ENCODE peak calls at places on chromosomes 7 and 10, in five cellular contexts. T, G, Y, E and N are unnamed samples.

GRCh38 chr10:101001225-101002035 is 1.8 kb downstream of the LZTS2 start:
- DNase-seq in T (peak), G (peak), Y (peak), E (peak), N (peak)

GRCh38 chr10:43878386-43878785 is 229.7 kb upstream of the ZNF32 start:
- DNase-seq in T (no peak), G (peak), Y (peak), E (no peak), N (no peak)

GRCh38 chr7:110001254-110001938 is 1089.5 kb upstream of the LRRN3 start:
- DNase-seq in T (no peak), G (no peak), Y (no peak), E (no peak), N (no peak)

GRCh38 chr7:155206286-155207020 is 91.2 kb upstream of the INSIG1 start:
- DNase-seq in T (peak), G (peak), Y (peak), E (peak), N (no peak)

GRCh38 chr7:121120921-121121320 is 132.4 kb downstream of the CPED1 start:
- DNase-seq in T (no peak), G (no peak), Y (no peak), E (no peak), N (no peak)

GRCh38 chr10:125878957-125879835 is 1.9 kb downstream of the DHX32 start:
- DNase-seq in T (no peak), G (no peak), Y (peak), E (peak), N (no peak)

GRCh38 chr10:104880655-104881222 is 239.6 kb downstream of the SORCS3 start:
- DNase-seq in T (no peak), G (no peak), Y (no peak), E (no peak), N (no peak)

GRCh38 chr7:2966466-2967078 is 77.1 kb downstream of the CARD11 start:
- DNase-seq in T (peak), G (no peak), Y (no peak), E (no peak), N (no peak)

GRCh38 chr10:98673156-98673765 is 226.5 kb upstream of the HPS1 start:
- DNase-seq in T (no peak), G (no peak), Y (no peak), E (no peak), N (no peak)

GRCh38 chr7:24038993-24039392 is 245.0 kb upstream of the NPY start:
- DNase-seq in T (no peak), G (no peak), Y (no peak), E (no peak), N (no peak)

GRCh38 chr10:89217057-89217990 is 10.2 kb upstream of the CH25H start:
- DNase-seq in T (peak), G (peak), Y (peak), E (peak), N (peak)

GRCh38 chr10:15540729-15541128 is 169.6 kb upstream of the FAM171A1 start:
- DNase-seq in T (no peak), G (no peak), Y (no peak), E (no peak), N (no peak)

GRCh38 chr7:991017-991728 is 8.2 kb downstream of the CYP2W1 start:
- DNase-seq in T (no peak), G (no peak), Y (no peak), E (no peak), N (no peak)

GRCh38 chr7:55477781-55478374 is 94.4 kb downstream of the VOPP1 start:
- DNase-seq in T (no peak), G (no peak), Y (peak), E (peak), N (no peak)

GRCh38 chr7:29607259-29607658 is 43.6 kb downstream of the PRR15 start:
- DNase-seq in T (no peak), G (no peak), Y (no peak), E (no peak), N (no peak)

GRCh38 chr10:86357041-86357440 is 9.6 kb downstream of the GRID1 start:
- DNase-seq in T (no peak), G (no peak), Y (no peak), E (no peak), N (no peak)

GRCh38 chr7:98879198-98879988 is 1.1 kb downstream of the TRRAP start:
- DNase-seq in T (peak), G (no peak), Y (no peak), E (no peak), N (peak)

GRCh38 chr7:151732834-151733585 is 143.9 kb downstream of the PRKAG2 start:
- DNase-seq in T (no peak), G (no peak), Y (no peak), E (no peak), N (no peak)

GRCh38 chr10:19811517-19811916 is 4.7 kb upstream of the PLXDC2 start:
- DNase-seq in T (no peak), G (no peak), Y (peak), E (peak), N (no peak)
- TF ChIP-seq CTCF in T (no peak), G (peak), Y (peak), E (peak), N (peak)

GRCh38 chr7:6291531-6291930 is 19.1 kb upstream of the CYTH3 start:
- DNase-seq in T (no peak), G (no peak), Y (no peak), E (no peak), N (no peak)

GRCh38 chr7:6284461-6285360 is 12.3 kb upstream of the CYTH3 start:
- DNase-seq in T (no peak), G (no peak), Y (peak), E (no peak), N (no peak)

GRCh38 chr7:6290345-6290744 is 17.9 kb upstream of the CYTH3 start:
- DNase-seq in T (peak), G (no peak), Y (no peak), E (no peak), N (no peak)

GRCh38 chr7:6286486-6286885 is 14.1 kb upstream of the CYTH3 start:
- DNase-seq in T (no peak), G (no peak), Y (no peak), E (no peak), N (no peak)

DNA sequence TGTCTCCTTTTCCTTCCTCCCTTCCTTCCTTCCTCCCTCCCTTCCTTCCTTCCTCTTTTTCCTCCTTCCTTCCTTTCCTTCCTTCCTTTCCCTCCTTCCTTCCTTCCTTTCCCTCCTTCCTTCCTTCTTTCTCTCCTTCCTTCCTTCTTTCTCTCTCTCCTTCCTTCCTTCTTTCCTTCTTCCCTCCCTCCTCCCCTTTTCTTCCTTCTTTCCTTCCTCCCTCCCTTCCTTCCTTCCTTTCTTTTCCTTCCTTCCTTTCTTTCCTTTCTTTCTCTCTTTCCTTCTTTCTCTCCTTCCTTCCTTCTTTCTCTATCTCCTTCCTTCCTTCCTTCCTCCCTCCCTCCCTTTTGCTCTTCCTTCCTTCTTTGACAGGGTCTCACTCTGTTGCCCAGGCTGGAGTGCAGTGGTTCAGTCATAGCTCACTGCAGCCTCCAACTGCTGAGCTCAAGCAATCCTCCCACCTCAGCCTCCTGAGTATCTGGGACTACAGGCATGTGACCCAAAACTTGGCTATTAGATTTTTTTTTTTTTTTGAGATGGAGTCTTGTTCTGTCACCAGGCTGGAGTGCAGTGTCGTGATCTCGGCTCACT is 15.9 kb upstream of the CYTH3 start:
- DNase-seq in T (no peak), G (no peak), Y (no peak), E (no peak), N (no peak)
- TF ChIP-seq CTCF in T (no peak), G (no peak), Y (no peak), E (no peak), N (no peak)

DNA sequence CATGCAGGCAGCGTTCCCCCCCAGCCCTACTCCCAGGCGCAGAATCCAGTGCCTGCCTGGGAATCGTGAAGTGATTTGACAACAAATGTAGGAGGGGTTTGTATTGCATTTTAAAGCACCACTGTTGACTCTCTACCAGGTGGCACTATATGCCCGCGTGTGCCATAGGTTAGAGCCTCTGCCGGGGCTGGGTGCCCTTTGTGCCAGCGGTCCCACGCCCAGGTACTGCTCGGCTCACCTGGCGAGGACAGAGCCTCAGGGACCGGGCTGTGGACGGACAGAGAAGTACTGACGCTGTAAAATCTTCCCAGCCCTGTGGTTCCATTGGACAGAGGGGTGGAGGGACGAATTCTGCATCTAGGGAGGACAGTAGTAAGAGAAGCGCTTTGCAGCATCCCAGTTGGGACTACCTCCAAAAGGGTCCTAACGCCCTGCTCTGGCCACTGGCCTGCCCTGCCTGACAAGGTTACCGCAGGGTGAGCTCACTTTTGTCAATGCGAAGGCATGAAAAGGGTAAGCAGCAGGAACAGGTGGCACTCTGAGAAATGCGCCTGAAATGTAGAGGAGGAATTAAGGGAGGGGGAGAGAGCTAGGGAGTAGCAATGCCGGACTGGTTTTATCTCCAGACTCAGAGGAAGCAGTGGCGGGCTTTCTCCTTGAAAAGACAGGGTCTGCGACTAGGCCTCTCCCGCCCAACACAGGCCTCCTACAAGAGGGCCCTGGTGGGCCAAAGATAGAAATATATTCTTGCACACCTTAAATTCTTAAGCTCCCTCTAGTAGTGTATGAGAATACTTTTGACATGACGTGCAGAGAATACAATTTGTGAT is 858 bp upstream of the CACNA2D1 start:
- DNase-seq in T (no peak), G (no peak), Y (no peak), E (no peak), N (peak)
- TF ChIP-seq CTCF in T (no peak), G (peak), Y (no peak), E (no peak), N (peak)

GRCh38 chr10:71748671-71749191 is 24.6 kb downstream of the VSIR start:
- DNase-seq in T (peak), G (peak), Y (no peak), E (peak), N (no peak)
- TF ChIP-seq CTCF in T (no peak), G (peak), Y (no peak), E (no peak), N (no peak)

GRCh38 chr10:6580279-6581029 is 378 bp upstream of the PRKCQ start:
- DNase-seq in T (peak), G (peak), Y (peak), E (peak), N (no peak)
- TF ChIP-seq CTCF in T (peak), G (peak), Y (peak), E (peak), N (peak)

DNA sequence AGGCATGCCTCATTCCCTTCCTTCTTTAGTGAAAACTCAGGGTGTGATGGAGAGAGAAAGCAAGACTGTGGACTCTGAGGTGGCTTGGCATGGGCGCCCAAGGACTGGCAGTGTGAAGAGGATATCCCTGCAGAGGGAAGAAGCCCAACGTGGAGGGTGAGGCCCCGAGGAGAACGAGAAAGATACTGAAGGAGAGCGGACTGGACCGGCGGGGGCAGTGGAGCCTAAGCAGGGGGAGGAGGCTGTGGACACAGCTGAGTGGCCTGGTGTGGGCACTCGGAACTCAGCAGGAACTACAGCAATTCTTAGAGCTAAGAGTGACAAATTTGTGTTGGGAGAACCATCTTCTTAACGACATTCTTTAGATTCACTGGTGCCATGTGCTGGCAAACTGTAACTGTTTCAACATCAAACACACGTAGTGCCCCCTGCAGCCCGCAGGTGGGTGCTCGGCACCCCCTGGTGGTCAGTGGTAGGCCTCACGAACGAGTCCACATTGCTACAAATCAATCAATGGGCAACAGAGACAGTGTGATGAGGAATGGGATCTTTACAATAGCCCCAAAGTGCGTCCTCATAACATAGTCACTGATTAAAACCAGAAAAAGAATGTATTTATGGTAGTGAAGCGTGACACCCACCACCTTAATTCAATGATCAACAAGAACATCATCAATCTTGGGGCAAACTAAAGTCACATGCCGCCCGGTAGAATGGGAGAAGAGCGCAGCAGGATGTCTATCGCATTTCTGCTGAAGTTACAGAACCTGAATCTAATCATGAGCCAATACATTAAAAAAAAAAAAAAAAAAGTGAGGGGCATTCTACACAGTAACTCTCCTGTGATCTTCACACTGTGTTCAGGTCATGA is 2.0 kb upstream of the SFTPA1 start:
- DNase-seq in T (peak), G (no peak), Y (peak), E (peak), N (peak)
- TF ChIP-seq CTCF in T (peak), G (peak), Y (peak), E (peak), N (peak)

GRCh38 chr7:8433477-8434289 is at the start of gene NXPH1:
- DNase-seq in T (peak), G (no peak), Y (no peak), E (peak), N (peak)
- TF ChIP-seq CTCF in T (peak), G (no peak), Y (no peak), E (no peak), N (peak)

GRCh38 chr10:102227050-102227449 is 951 bp downstream of the ELOVL3 start:
- DNase-seq in T (no peak), G (no peak), Y (no peak), E (peak), N (no peak)
- TF ChIP-seq CTCF in T (no peak), G (no peak), Y (no peak), E (no peak), N (no peak)

GRCh38 chr10:103238506-103239252 is 7.0 kb upstream of the RPEL1 start:
- DNase-seq in T (peak), G (no peak), Y (peak), E (peak), N (peak)
- TF ChIP-seq CTCF in T (peak), G (peak), Y (peak), E (peak), N (peak)